ENCODE peak calls at places on chromosome 1, in four cellular contexts. One of them, this sample, is unnamed.
A peak's percentile ranks its signal among the peaks of the same experiment; 100 is the strongest.

GRCh38 chr1:167171286-167171929 is 49.3 kb upstream of the POU2F1 start:
- DNase-seq in ACHN: no peak
- DNase-seq in caudate nucleus: no peak
- DNase-seq in stimulated activated CD4-positive, alpha-beta T cell treated with anti-CD3 and anti-CD28 coated beads, Interleukin-4, amount 100 ng/mL, for 4 hours: no peak
- DNase-seq in this sample: no peak

GRCh38 chr1:40038693-40039092 is 1.8 kb upstream of the CAP1 start:
- DNase-seq in stimulated activated CD4-positive, alpha-beta T cell treated with anti-CD3 and anti-CD28 coated beads, Interleukin-4, amount 100 ng/mL, for 4 hours: no peak
- DNase-seq in ACHN: no peak
- DNase-seq in caudate nucleus: no peak
- DNase-seq in this sample: no peak

GRCh38 chr1:43975249-43975961 is 645 bp downstream of the ATP6V0B start:
- DNase-seq in ACHN: peak; percentile 16
- DNase-seq in caudate nucleus: no peak
- DNase-seq in stimulated activated CD4-positive, alpha-beta T cell treated with anti-CD3 and anti-CD28 coated beads, Interleukin-4, amount 100 ng/mL, for 4 hours: peak; percentile 12
- DNase-seq in this sample: peak; percentile 73

GRCh38 chr1:177249231-177249630 is 78.5 kb downstream of the BRINP2 start:
- DNase-seq in stimulated activated CD4-positive, alpha-beta T cell treated with anti-CD3 and anti-CD28 coated beads, Interleukin-4, amount 100 ng/mL, for 4 hours: no peak
- DNase-seq in ACHN: no peak
- DNase-seq in caudate nucleus: no peak
- DNase-seq in this sample: peak; percentile 41

GRCh38 chr1:239954836-239955235 is 136.8 kb upstream of the FMN2 start:
- DNase-seq in stimulated activated CD4-positive, alpha-beta T cell treated with anti-CD3 and anti-CD28 coated beads, Interleukin-4, amount 100 ng/mL, for 4 hours: no peak
- DNase-seq in ACHN: no peak
- DNase-seq in caudate nucleus: no peak
- DNase-seq in this sample: no peak

GRCh38 chr1:47968489-47968888 is 28.7 kb downstream of the TRABD2B start:
- DNase-seq in ACHN: no peak
- DNase-seq in caudate nucleus: no peak
- DNase-seq in stimulated activated CD4-positive, alpha-beta T cell treated with anti-CD3 and anti-CD28 coated beads, Interleukin-4, amount 100 ng/mL, for 4 hours: no peak
- DNase-seq in this sample: no peak

GRCh38 chr1:3444736-3445135 is 9.7 kb upstream of the ARHGEF16 start:
- DNase-seq in caudate nucleus: no peak
- DNase-seq in stimulated activated CD4-positive, alpha-beta T cell treated with anti-CD3 and anti-CD28 coated beads, Interleukin-4, amount 100 ng/mL, for 4 hours: no peak
- DNase-seq in ACHN: no peak
- DNase-seq in this sample: no peak

GRCh38 chr1:9340864-9341263 is 48.2 kb downstream of the SPSB1 start:
- DNase-seq in caudate nucleus: no peak
- DNase-seq in ACHN: no peak
- DNase-seq in stimulated activated CD4-positive, alpha-beta T cell treated with anti-CD3 and anti-CD28 coated beads, Interleukin-4, amount 100 ng/mL, for 4 hours: no peak
- DNase-seq in this sample: no peak

GRCh38 chr1:167492509-167492910 is 25.8 kb downstream of the CD247 start:
- DNase-seq in caudate nucleus: no peak
- DNase-seq in ACHN: no peak
- DNase-seq in stimulated activated CD4-positive, alpha-beta T cell treated with anti-CD3 and anti-CD28 coated beads, Interleukin-4, amount 100 ng/mL, for 4 hours: peak; percentile 58
- DNase-seq in this sample: no peak

GRCh38 chr1:161367684-161368398 is at the start of gene CFAP126:
- DNase-seq in ACHN: peak; percentile 86
- DNase-seq in caudate nucleus: no peak
- DNase-seq in stimulated activated CD4-positive, alpha-beta T cell treated with anti-CD3 and anti-CD28 coated beads, Interleukin-4, amount 100 ng/mL, for 4 hours: peak; percentile 39
- DNase-seq in this sample: peak; percentile 38

This sample was measured in transverse colon.